ENCODE peak calls at places on chromosome 1, in six cellular contexts. Z is neural progenitor cell, R is AG10803, X is ovary, F is foreskin fibroblast, Q is left ventricle myocardium inferior. Y is an unnamed sample.

GRCh38 chr1:230308039-230308438 is 118.1 kb downstream of the PGBD5 start:
- DNase-seq in Z (no peak), R (peak; percentile 53), X (peak; percentile 92), F (peak; percentile 73), Q (peak; percentile 69), Y (no peak)

GRCh38 chr1:174021611-174022079 is 512 bp downstream of the RC3H1 start:
- DNase-seq in Z (peak; percentile 82), R (peak; percentile 55), X (peak; percentile 70), F (peak; percentile 64), Q (peak; percentile 47), Y (no peak)

GRCh38 chr1:40944326-40944725 is 35.2 kb upstream of the CTPS1 start:
- DNase-seq in Z (no peak), R (peak; percentile 24), X (peak; percentile 60), F (peak; percentile 89), Q (no peak), Y (no peak)

GRCh38 chr1:97245682-97246081 is 524.1 kb downstream of the PTBP2 start:
- DNase-seq in Z (no peak), R (peak; percentile 38), X (no peak), F (no peak), Q (no peak), Y (no peak)

GRCh38 chr1:37851782-37852210 is 7.6 kb downstream of the MTF1 start:
- DNase-seq in Z (no peak), R (peak; percentile 32), X (no peak), F (peak; percentile 41), Q (no peak), Y (no peak)

GRCh38 chr1:31574749-31575372 is 1.5 kb upstream of the TINAGL1 start:
- DNase-seq in Z (peak; percentile 1), R (no peak), X (no peak), F (no peak), Q (no peak), Y (no peak)

GRCh38 chr1:4602536-4603316 is 51.7 kb upstream of the AJAP1 start:
- DNase-seq in Z (no peak), R (no peak), X (no peak), F (no peak), Q (no peak), Y (no peak)

GRCh38 chr1:16048573-16049189 is 5.1 kb downstream of the CLCNKB start:
- DNase-seq in Z (peak; percentile 95), R (peak; percentile 24), X (peak; percentile 84), F (peak; percentile 41), Q (peak; percentile 51), Y (no peak)

GRCh38 chr1:1305300-1306069 is 2.2 kb downstream of the ACAP3 start:
- DNase-seq in Z (peak; percentile 44), R (peak; percentile 70), X (peak; percentile 80), F (peak; percentile 93), Q (peak; percentile 75), Y (peak; percentile 45)

GRCh38 chr1:153805042-153805745 is 30.0 kb downstream of the SLC27A3 start:
- DNase-seq in Z (no peak), R (peak; percentile 84), X (no peak), F (peak; percentile 96), Q (no peak), Y (peak; percentile 59)

GRCh38 chr1:200483491-200484143 is 73.8 kb upstream of the ZNF281 start:
- DNase-seq in Z (peak; percentile 26), R (peak; percentile 98), X (no peak), F (peak; percentile 96), Q (no peak), Y (no peak)
- TF ChIP-seq CTCF in Z (no peak), R (peak; percentile 8), X (no peak), F (no peak), Q (no peak), Y (no peak)

DNA sequence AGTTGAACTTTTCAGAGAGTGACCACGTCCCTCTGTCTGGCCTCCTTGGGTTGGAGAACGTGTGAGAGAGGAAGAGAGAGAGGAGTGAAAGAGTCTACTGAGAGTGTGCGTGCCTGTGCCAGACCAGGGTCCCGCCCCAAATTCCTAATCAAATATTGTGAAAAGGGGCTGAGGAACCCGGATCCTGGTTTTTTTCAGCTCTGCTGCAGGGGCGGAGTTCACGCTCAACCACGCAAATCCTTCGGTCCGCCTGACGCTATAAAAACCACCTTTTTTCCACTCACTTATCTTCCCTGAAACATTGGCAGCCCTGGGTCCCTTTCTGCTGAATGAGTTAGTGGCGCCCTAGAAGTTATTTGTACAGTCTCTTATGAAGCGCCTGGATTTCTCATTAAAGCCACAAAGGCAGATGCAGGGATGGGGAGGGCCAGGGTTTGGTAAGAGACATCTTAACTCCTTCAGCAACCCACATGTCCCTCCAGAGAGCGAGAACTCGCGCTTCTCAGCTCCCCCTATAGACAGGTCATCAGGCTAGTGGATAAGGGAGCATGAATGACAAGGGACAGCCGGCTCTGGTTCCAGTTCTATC is at the start of gene FMOD:
- DNase-seq in Z (peak; percentile 40), R (peak; percentile 63), X (peak; percentile 86), F (peak; percentile 43), Q (peak; percentile 29), Y (no peak)
- TF ChIP-seq CTCF in Z (peak; percentile 32), R (peak; percentile 22), X (no peak), F (peak; percentile 15), Q (peak; percentile 33), Y (no peak)

DNA sequence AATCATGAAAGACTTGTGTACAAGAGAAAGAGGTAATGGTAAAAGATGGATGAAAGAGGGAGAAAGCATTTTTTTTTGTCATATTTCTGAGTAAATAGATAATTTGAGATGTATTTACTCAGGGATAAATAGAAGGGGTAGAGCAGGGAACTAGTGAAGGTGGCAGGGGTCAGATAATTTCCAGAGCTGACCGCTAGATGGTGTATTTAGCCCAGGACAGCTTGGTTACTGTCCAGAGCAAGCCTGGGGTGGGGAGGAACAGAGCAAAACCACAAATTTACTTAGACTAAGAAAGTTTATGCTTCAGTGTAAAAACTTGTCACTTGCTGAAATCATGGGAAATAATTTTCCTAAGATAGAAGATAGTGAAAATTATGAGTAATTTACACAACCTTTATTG is 91.5 kb downstream of the XCL2 start:
- DNase-seq in Z (no peak), R (no peak), X (no peak), F (no peak), Q (no peak), Y (no peak)
- TF ChIP-seq CTCF in Z (peak; percentile 36), R (no peak), X (no peak), F (no peak), Q (no peak), Y (no peak)

GRCh38 chr1:47771766-47772165 is 225.4 kb downstream of the TRABD2B start:
- DNase-seq in Z (no peak), R (no peak), X (no peak), F (no peak), Q (no peak), Y (no peak)
- TF ChIP-seq CTCF in Z (no peak), R (no peak), X (no peak), F (no peak), Q (no peak), Y (no peak)

GRCh38 chr1:234069760-234070159 is 165.3 kb downstream of the SLC35F3 start:
- DNase-seq in Z (no peak), R (no peak), X (no peak), F (no peak), Q (no peak), Y (no peak)
- TF ChIP-seq CTCF in Z (peak; percentile 30), R (no peak), X (no peak), F (no peak), Q (no peak), Y (no peak)

GRCh38 chr1:165697881-165698842 is at the start of gene ALDH9A1:
- DNase-seq in Z (peak; percentile 92), R (peak; percentile 87), X (peak; percentile 92), F (peak; percentile 95), Q (peak; percentile 94), Y (peak; percentile 81)
- TF ChIP-seq CTCF in Z (peak; percentile 48), R (peak; percentile 38), X (no peak), F (peak; percentile 30), Q (peak; percentile 54), Y (no peak)

GRCh38 chr1:109193653-109194590 is 19.8 kb upstream of the SARS1 start:
- DNase-seq in Z (peak; percentile 47), R (no peak), X (peak; percentile 63), F (peak; percentile 42), Q (no peak), Y (peak; percentile 39)

GRCh38 chr1:109190189-109190588 is 23.5 kb upstream of the SARS1 start:
- DNase-seq in Z (no peak), R (no peak), X (no peak), F (no peak), Q (no peak), Y (no peak)

GRCh38 chr1:109192433-109192832 is 21.3 kb upstream of the SARS1 start:
- DNase-seq in Z (no peak), R (no peak), X (no peak), F (no peak), Q (no peak), Y (no peak)

GRCh38 chr1:109188776-109189175 is 24.9 kb upstream of the SARS1 start:
- DNase-seq in Z (no peak), R (no peak), X (no peak), F (no peak), Q (no peak), Y (no peak)

DNA sequence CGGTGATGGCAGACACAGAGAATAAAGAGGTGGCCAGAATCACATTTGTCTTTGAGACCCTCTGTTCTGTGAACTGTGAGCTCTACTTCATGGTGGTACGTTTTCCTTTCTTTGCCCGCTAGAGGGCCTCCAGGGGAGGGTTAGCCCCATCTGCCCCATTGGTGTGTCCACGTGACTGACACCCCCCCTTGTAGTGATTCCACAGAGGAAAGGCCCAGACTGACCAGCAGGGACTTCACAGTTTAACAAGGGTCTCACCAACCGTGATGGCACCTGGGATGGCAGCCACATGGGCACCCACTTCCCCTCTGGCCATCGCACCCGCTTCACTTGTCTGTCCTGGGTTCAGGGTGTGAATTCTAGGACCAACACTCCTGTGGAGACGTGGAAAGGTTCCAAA is 22.3 kb upstream of the SARS1 start:
- DNase-seq in Z (peak; percentile 66), R (no peak), X (no peak), F (no peak), Q (no peak), Y (no peak)
- TF ChIP-seq CTCF in Z (peak; percentile 57), R (peak; percentile 22), X (no peak), F (peak; percentile 4), Q (no peak), Y (no peak)

DNA sequence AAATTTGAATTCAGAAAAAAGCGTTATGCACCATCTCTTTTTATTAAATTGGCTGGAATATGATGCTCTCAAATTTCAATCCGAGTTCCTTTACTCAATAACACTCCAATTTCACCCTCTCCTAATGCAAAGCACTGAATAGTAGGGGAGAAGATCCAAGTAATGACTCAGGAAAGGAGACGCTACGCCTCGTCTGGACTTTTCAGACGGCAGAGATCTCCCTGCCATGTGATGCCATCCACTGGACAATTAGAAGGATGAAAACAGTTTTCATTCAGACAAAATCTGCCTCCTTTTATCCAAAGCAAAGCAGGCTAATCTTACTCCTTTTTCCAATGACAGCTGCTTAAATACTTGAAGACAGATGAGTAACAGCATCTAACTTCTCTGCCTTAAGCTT is 242.4 kb upstream of the GREM2 start:
- DNase-seq in Z (no peak), R (peak; percentile 74), X (no peak), F (peak; percentile 54), Q (no peak), Y (no peak)
- TF ChIP-seq CTCF in Z (no peak), R (peak; percentile 52), X (no peak), F (no peak), Q (no peak), Y (no peak)

GRCh38 chr1:6052543-6053205 is 7.0 kb downstream of the KCNAB2 start:
- DNase-seq in Z (peak; percentile 92), R (peak; percentile 54), X (peak; percentile 73), F (peak; percentile 84), Q (peak; percentile 61), Y (peak; percentile 39)
- TF ChIP-seq CTCF in Z (peak; percentile 81), R (peak; percentile 58), X (peak; percentile 29), F (peak; percentile 41), Q (peak; percentile 63), Y (no peak)